ENCODE peak calls at places on chromosomes 3 and 15, in eight cellular contexts. N is ovary, R is endothelial cell of umbilical vein, K is NCI-H1417, I is NCI-H1048, C is ACHN, H is H9, J is hepatic stellate cell. B is an unnamed sample.

GRCh38 chr15:78308422-78309021 is 9.1 kb upstream of the SKIC8 start:
- DNase-seq in R (peak; percentile 73), K (peak; percentile 89), J (peak; percentile 74), I (peak; percentile 9), H (peak; percentile 92), N (no peak), C (peak; percentile 63), B (peak; percentile 89)

GRCh38 chr3:138747229-138747628 is 87.5 kb downstream of the PIK3CB start:
- DNase-seq in H (no peak), R (no peak), N (no peak), J (no peak), I (no peak), C (no peak), K (peak; percentile 61), B (peak; percentile 75)

GRCh38 chr15:89167267-89168176 is 53.9 kb downstream of the RLBP1 start:
- DNase-seq in H (no peak), K (no peak), R (peak; percentile 92), N (no peak), I (no peak), J (peak; percentile 15), C (peak; percentile 49), B (no peak)

GRCh38 chr15:69394556-69395282 is 19.4 kb upstream of the KIF23 start:
- DNase-seq in C (peak; percentile 64), R (peak; percentile 71), K (peak; percentile 76), N (peak; percentile 82), I (peak; percentile 53), J (peak; percentile 82), H (peak; percentile 91), B (peak; percentile 80)

GRCh38 chr3:121436641-121437040 is 109.1 kb downstream of the POLQ start:
- DNase-seq in J (no peak), R (peak; percentile 18), K (no peak), H (no peak), N (no peak), C (no peak), I (no peak), B (no peak)

GRCh38 chr3:5197470-5198312 is 10.2 kb downstream of the EDEM1 start:
- DNase-seq in K (no peak), H (no peak), C (peak; percentile 14), R (no peak), J (no peak), I (no peak), N (no peak), B (no peak)

GRCh38 chr3:15860014-15860934 is 62.5 kb upstream of the ANKRD28 start:
- DNase-seq in K (peak; percentile 89), R (peak; percentile 32), J (peak; percentile 30), C (peak; percentile 75), I (peak; percentile 62), H (peak; percentile 84), N (peak; percentile 52), B (peak; percentile 89)

GRCh38 chr15:67240235-67241131 is 14.0 kb downstream of the AAGAB start:
- DNase-seq in R (peak; percentile 16), H (no peak), C (peak; percentile 42), K (peak; percentile 82), I (no peak), N (no peak), J (no peak), B (peak; percentile 2)

GRCh38 chr15:94327356-94327936 is 96.1 kb downstream of the MCTP2 start:
- DNase-seq in J (peak; percentile 22), R (peak; percentile 49), C (peak; percentile 41), H (no peak), I (no peak), N (no peak), K (peak; percentile 89), B (peak; percentile 53)

GRCh38 chr15:39851505-39852082 is 68.5 kb downstream of the GPR176 start:
- DNase-seq in K (peak; percentile 50), H (no peak), R (peak; percentile 93), C (no peak), I (no peak), J (no peak), N (no peak), B (no peak)

GRCh38 chr3:139238281-139239030 is 105.4 kb upstream of the MRPS22 start:
- DNase-seq in K (no peak), H (no peak), I (no peak), N (peak; percentile 66), C (no peak), R (no peak), J (no peak), B (no peak)

GRCh38 chr15:57445872-57446271 is 69.6 kb downstream of the CGNL1 start:
- DNase-seq in I (no peak), H (no peak), R (no peak), J (no peak), C (peak; percentile 17), N (no peak), K (peak; percentile 21), B (no peak)

GRCh38 chr3:108004647-108005046 is 86.2 kb downstream of the CD47 start:
- DNase-seq in C (no peak), R (no peak), N (no peak), I (no peak), J (no peak), H (no peak), K (no peak), B (no peak)

GRCh38 chr3:90011136-90011535 is 903.7 kb downstream of the EPHA3 start:
- DNase-seq in J (no peak), H (no peak), N (peak; percentile 23), I (no peak), C (no peak), R (no peak), K (no peak), B (no peak)

GRCh38 chr3:190533511-190534282 is 19.8 kb downstream of the IL1RAP start:
- DNase-seq in R (peak; percentile 56), I (no peak), J (peak; percentile 81), K (no peak), H (no peak), C (peak; percentile 53), N (peak; percentile 63), B (no peak)

GRCh38 chr3:55009372-55009771 is 81.5 kb upstream of the LRTM1 start:
- DNase-seq in J (no peak), K (no peak), I (no peak), C (no peak), H (no peak), N (no peak), R (no peak), B (no peak)

GRCh38 chr15:35208353-35208752 is 123.3 kb upstream of the NANOGP8 start:
- DNase-seq in H (no peak), C (no peak), N (no peak), K (no peak), I (no peak), R (no peak), J (no peak), B (no peak)

GRCh38 chr15:85443593-85444328 is 63.4 kb downstream of the AKAP13 start:
- DNase-seq in N (no peak), J (no peak), I (peak; percentile 39), C (peak; percentile 76), H (no peak), K (peak; percentile 92), R (peak; percentile 77), B (no peak)

GRCh38 chr3:42025388-42026138 is 63.7 kb upstream of the ULK4 start:
- DNase-seq in K (peak; percentile 94), C (no peak), H (peak; percentile 93), N (peak; percentile 94), I (no peak), J (peak; percentile 85), R (peak; percentile 98), B (peak; percentile 98)

GRCh38 chr3:63351159-63352007 is 73.3 kb downstream of the SYNPR start:
- DNase-seq in C (peak; percentile 52), J (peak; percentile 31), I (no peak), H (no peak), K (peak; percentile 81), R (peak; percentile 55), N (no peak), B (peak; percentile 72)

GRCh38 chr15:69887018-69887417 is 210.7 kb downstream of the TLE3 start:
- DNase-seq in N (no peak), K (no peak), R (no peak), I (no peak), J (no peak), C (no peak), H (no peak), B (peak; percentile 84)

GRCh38 chr3:181723064-181723463 is 11.3 kb downstream of the SOX2 start:
- DNase-seq in K (no peak), J (no peak), I (no peak), C (no peak), R (no peak), H (no peak), N (no peak), B (no peak)

GRCh38 chr15:29795610-29796009 is 26.7 kb downstream of the TJP1 start:
- DNase-seq in R (no peak), H (no peak), N (no peak), K (no peak), C (no peak), I (no peak), J (no peak), B (no peak)

GRCh38 chr3:87350367-87351199 is 74.2 kb upstream of the POU1F1 start:
- DNase-seq in I (no peak), H (no peak), K (peak; percentile 78), R (peak; percentile 67), N (no peak), C (peak; percentile 57), J (peak; percentile 29), B (peak; percentile 48)

GRCh38 chr3:41272667-41273066 is 73.4 kb downstream of the CTNNB1 start:
- DNase-seq in K (no peak), H (no peak), N (no peak), I (no peak), C (no peak), R (no peak), J (no peak), B (no peak)

GRCh38 chr15:85383470-85384148 is 3.2 kb downstream of the AKAP13 start:
- DNase-seq in I (no peak), N (no peak), R (peak; percentile 22), K (no peak), C (no peak), J (no peak), H (no peak), B (no peak)

B was measured in NCI-H524.